ENCODE peak calls at places on chromosomes 5 and 9, in four cellular contexts. One of them, this sample, is unnamed.

GRCh38 chr9:86734762-86735161 is 212.5 kb downstream of the GAS1 start:
- DNase-seq in H9: no peak
- DNase-seq in H1: no peak
- DNase-seq in mesendoderm: no peak
- DNase-seq in this sample: peak; percentile 83

GRCh38 chr9:72365525-72366256 is 683 bp upstream of the ZFAND5 start:
- DNase-seq in H9: peak; percentile 73
- DNase-seq in H1: peak; percentile 64
- DNase-seq in mesendoderm: peak; percentile 90
- DNase-seq in this sample: peak; percentile 87

GRCh38 chr5:74201334-74202081 is 439.0 kb downstream of the ENC1 start:
- DNase-seq in H9: no peak
- DNase-seq in H1: no peak
- DNase-seq in mesendoderm: no peak
- DNase-seq in this sample: peak; percentile 51

GRCh38 chr5:4411664-4412063 is 728.5 kb upstream of the ADAMTS16 start:
- DNase-seq in H9: no peak
- DNase-seq in mesendoderm: peak; percentile 54
- DNase-seq in H1: no peak
- DNase-seq in this sample: no peak

GRCh38 chr9:130692365-130692764 is 1.2 kb upstream of the EXOSC2 start:
- DNase-seq in H1: peak; percentile 94
- DNase-seq in mesendoderm: peak; percentile 93
- DNase-seq in H9: peak; percentile 94
- DNase-seq in this sample: no peak

GRCh38 chr5:74074111-74074510 is 448.1 kb downstream of the ARHGEF28 start:
- DNase-seq in mesendoderm: peak; percentile 74
- DNase-seq in H9: no peak
- DNase-seq in H1: no peak
- DNase-seq in this sample: no peak

GRCh38 chr9:128253140-128253990 is 22.4 kb downstream of the GOLGA2 start:
- DNase-seq in mesendoderm: no peak
- DNase-seq in H9: no peak
- DNase-seq in H1: no peak
- DNase-seq in this sample: no peak

GRCh38 chr5:106331415-106331814 is 1339.3 kb downstream of the EFNA5 start:
- DNase-seq in H9: no peak
- DNase-seq in H1: no peak
- DNase-seq in mesendoderm: no peak
- DNase-seq in this sample: peak; percentile 98

GRCh38 chr5:148820778-148821395 is 5.5 kb upstream of the ADRB2 start:
- DNase-seq in H9: no peak
- DNase-seq in mesendoderm: peak; percentile 42
- DNase-seq in H1: no peak
- DNase-seq in this sample: peak; percentile 50

GRCh38 chr5:98770158-98770910 is 3.1 kb upstream of the RGMB start:
- DNase-seq in H1: no peak
- DNase-seq in mesendoderm: peak; percentile 43
- DNase-seq in H9: no peak
- DNase-seq in this sample: peak; percentile 66

GRCh38 chr9:136978073-136978864 is 965 bp downstream of the PTGDS start:
- DNase-seq in H9: peak; percentile 94
- DNase-seq in mesendoderm: peak; percentile 77
- DNase-seq in H1: peak; percentile 98
- DNase-seq in this sample: peak; percentile 25

GRCh38 chr9:15127831-15128230 is 179.2 kb downstream of the TTC39B start:
- DNase-seq in mesendoderm: no peak
- DNase-seq in H1: no peak
- DNase-seq in H9: no peak
- DNase-seq in this sample: no peak

GRCh38 chr5:1643651-1644392 is 120.1 kb upstream of the LPCAT1 start:
- DNase-seq in H9: peak; percentile 57
- DNase-seq in H1: no peak
- DNase-seq in mesendoderm: peak; percentile 66
- DNase-seq in this sample: no peak

GRCh38 chr9:135081731-135082130 is 5.7 kb upstream of the OLFM1 start:
- DNase-seq in mesendoderm: no peak
- DNase-seq in H9: no peak
- DNase-seq in H1: no peak
- DNase-seq in this sample: no peak

GRCh38 chr5:61964199-61964598 is 341.8 kb upstream of the KIF2A start:
- DNase-seq in mesendoderm: no peak
- DNase-seq in H1: no peak
- DNase-seq in H9: no peak
- DNase-seq in this sample: peak; percentile 15

GRCh38 chr5:52283221-52283620 is 504.5 kb upstream of the ITGA1 start:
- DNase-seq in mesendoderm: no peak
- DNase-seq in H9: no peak
- DNase-seq in H1: no peak
- DNase-seq in this sample: peak; percentile 0

GRCh38 chr5:2704806-2705645 is 46.5 kb downstream of the IRX2 start:
- DNase-seq in H9: no peak
- DNase-seq in H1: no peak
- DNase-seq in mesendoderm: no peak
- DNase-seq in this sample: no peak

GRCh38 chr5:91146905-91147600 is 236.1 kb downstream of the ARRDC3 start:
- DNase-seq in H1: no peak
- DNase-seq in mesendoderm: no peak
- DNase-seq in H9: no peak
- DNase-seq in this sample: no peak

GRCh38 chr9:72875221-72875620 is 77.6 kb downstream of the ALDH1A1 start:
- DNase-seq in H1: no peak
- DNase-seq in mesendoderm: no peak
- DNase-seq in H9: no peak
- DNase-seq in this sample: no peak

GRCh38 chr5:116550082-116550481 is 24.5 kb downstream of the SEMA6A start:
- DNase-seq in H1: no peak
- DNase-seq in H9: no peak
- DNase-seq in mesendoderm: no peak
- DNase-seq in this sample: no peak
- H4K5ac ChIP-seq in H1: no peak overlapping the region
- H4K5ac ChIP-seq in H9: no peak overlapping the region
- H4K5ac ChIP-seq in mesendoderm: no peak overlapping the region
- H4K5ac ChIP-seq in this sample: no peak overlapping the region

GRCh38 chr9:83362341-83362995 is 175.7 kb downstream of the FRMD3 start:
- DNase-seq in H1: no peak
- DNase-seq in H9: no peak
- DNase-seq in mesendoderm: peak; percentile 24
- DNase-seq in this sample: no peak
- H4K5ac ChIP-seq in H1: no peak overlapping the region
- H4K5ac ChIP-seq in H9: no peak overlapping the region
- H4K5ac ChIP-seq in mesendoderm: no peak overlapping the region
- H4K5ac ChIP-seq in this sample: no peak overlapping the region

GRCh38 chr9:101232405-101232977 is 152.3 kb downstream of the BAAT start:
- DNase-seq in mesendoderm: no peak
- DNase-seq in H1: no peak
- DNase-seq in H9: no peak
- DNase-seq in this sample: no peak
- H4K5ac ChIP-seq in mesendoderm: no peak overlapping the region
- H4K5ac ChIP-seq in H1: no peak overlapping the region
- H4K5ac ChIP-seq in H9: no peak overlapping the region
- H4K5ac ChIP-seq in this sample: no peak overlapping the region

GRCh38 chr9:79889325-79889724 is 317.6 kb downstream of the TLE4 start:
- DNase-seq in H1: no peak
- DNase-seq in mesendoderm: no peak
- DNase-seq in H9: no peak
- DNase-seq in this sample: no peak
- H4K5ac ChIP-seq in H1: no peak overlapping the region
- H4K5ac ChIP-seq in mesendoderm: no peak overlapping the region
- H4K5ac ChIP-seq in H9: no peak overlapping the region
- H4K5ac ChIP-seq in this sample: no peak overlapping the region

GRCh38 chr9:82152181-82152580 is 163.6 kb downstream of the SPATA31D1 start:
- DNase-seq in mesendoderm: no peak
- DNase-seq in H9: no peak
- DNase-seq in H1: no peak
- DNase-seq in this sample: peak; percentile 84
- H4K5ac ChIP-seq in mesendoderm: no peak overlapping the region
- H4K5ac ChIP-seq in H9: no peak overlapping the region
- H4K5ac ChIP-seq in H1: no peak overlapping the region
- H4K5ac ChIP-seq in this sample: no peak overlapping the region

GRCh38 chr5:153552886-153553285 is 62.4 kb downstream of the GRIA1 start:
- DNase-seq in H9: no peak
- DNase-seq in H1: no peak
- DNase-seq in mesendoderm: no peak
- DNase-seq in this sample: peak; percentile 38
- H4K5ac ChIP-seq in H9: no peak overlapping the region
- H4K5ac ChIP-seq in H1: no peak overlapping the region
- H4K5ac ChIP-seq in mesendoderm: no peak overlapping the region
- H4K5ac ChIP-seq in this sample: peak overlapping the region; percentile 38

GRCh38 chr5:172686539-172687390 is 45.7 kb downstream of the NEURL1B start:
- DNase-seq in mesendoderm: no peak
- DNase-seq in H1: no peak
- DNase-seq in H9: no peak
- DNase-seq in this sample: no peak

GRCh38 chr5:172683264-172683663 is 42.2 kb downstream of the NEURL1B start:
- DNase-seq in mesendoderm: peak; percentile 52
- DNase-seq in H9: peak; percentile 56
- DNase-seq in H1: peak; percentile 70
- DNase-seq in this sample: no peak

GRCh38 chr5:172683696-172684464 is 42.8 kb downstream of the NEURL1B start:
- DNase-seq in mesendoderm: peak; percentile 51
- DNase-seq in H9: peak; percentile 68
- DNase-seq in H1: peak; percentile 67
- DNase-seq in this sample: no peak

GRCh38 chr5:172686111-172686510 is 45.0 kb downstream of the NEURL1B start:
- DNase-seq in H1: no peak
- DNase-seq in H9: no peak
- DNase-seq in mesendoderm: no peak
- DNase-seq in this sample: peak; percentile 27

GRCh38 chr5:172685036-172685435 is 44.0 kb downstream of the NEURL1B start:
- DNase-seq in H9: no peak
- DNase-seq in mesendoderm: no peak
- DNase-seq in H1: no peak
- DNase-seq in this sample: no peak
- H4K5ac ChIP-seq in H9: no peak overlapping the region
- H4K5ac ChIP-seq in mesendoderm: no peak overlapping the region
- H4K5ac ChIP-seq in H1: no peak overlapping the region
- H4K5ac ChIP-seq in this sample: no peak overlapping the region